ENCODE peak calls at places on chromosome 17, in seven cellular contexts. W is ovary, J is IMR-90, M is A549, S is prostate gland, D is sigmoid colon, I is H1. A is an unnamed sample. For H3K4me1, the result is how much of the 10 kb centered on the place peaks cover.

GRCh38 chr17:62781826-62782225 is 26.3 kb downstream of the MARCHF10 start:
- DNase-seq in W (no peak), J (peak), M (no peak), S (no peak), D (no peak), I (no peak), A (no peak)

GRCh38 chr17:5772720-5773119 is 188.4 kb upstream of the NLRP1 start:
- DNase-seq in W (no peak), J (peak), M (no peak), S (no peak), D (no peak), I (no peak), A (no peak)

GRCh38 chr17:337453-337852 is 15.2 kb downstream of the RPH3AL start:
- DNase-seq in W (peak), J (no peak), M (no peak), S (no peak), D (peak), I (no peak), A (no peak)

GRCh38 chr17:75238684-75239191 is 22.7 kb downstream of the GGA3 start:
- DNase-seq in W (peak), J (peak), M (peak), S (peak), D (no peak), I (no peak), A (no peak)

GRCh38 chr17:82105882-82106696 is 8.1 kb upstream of the FASN start:
- DNase-seq in W (peak), J (peak), M (peak), S (peak), D (peak), I (peak), A (no peak)

GRCh38 chr17:42531455-42532354 is 4.3 kb upstream of the NAGLU start:
- DNase-seq in W (peak), J (peak), M (no peak), S (no peak), D (peak), I (no peak), A (peak)

GRCh38 chr17:48261297-48261880 is 153.8 kb downstream of the SNX11 start:
- DNase-seq in W (no peak), J (peak), M (peak), S (no peak), D (no peak), I (peak), A (no peak)

GRCh38 chr17:65978881-65979280 is 213.1 kb downstream of the CEP112 start:
- DNase-seq in W (no peak), J (peak), M (no peak), S (no peak), D (no peak), I (no peak), A (no peak)

GRCh38 chr17:32596666-32597065 is 109.9 kb downstream of the CDK5R1 start:
- DNase-seq in W (no peak), J (peak), M (no peak), S (no peak), D (no peak), I (no peak), A (no peak)

GRCh38 chr17:76797441-76797840 is 59.5 kb downstream of the MFSD11 start:
- DNase-seq in W (no peak), J (no peak), M (no peak), S (no peak), D (no peak), I (no peak), A (no peak)

GRCh38 chr17:30323262-30323894 is 10.5 kb downstream of the TMIGD1 start:
- DNase-seq in W (no peak), J (no peak), M (no peak), S (no peak), D (no peak), I (no peak), A (no peak)

DNA sequence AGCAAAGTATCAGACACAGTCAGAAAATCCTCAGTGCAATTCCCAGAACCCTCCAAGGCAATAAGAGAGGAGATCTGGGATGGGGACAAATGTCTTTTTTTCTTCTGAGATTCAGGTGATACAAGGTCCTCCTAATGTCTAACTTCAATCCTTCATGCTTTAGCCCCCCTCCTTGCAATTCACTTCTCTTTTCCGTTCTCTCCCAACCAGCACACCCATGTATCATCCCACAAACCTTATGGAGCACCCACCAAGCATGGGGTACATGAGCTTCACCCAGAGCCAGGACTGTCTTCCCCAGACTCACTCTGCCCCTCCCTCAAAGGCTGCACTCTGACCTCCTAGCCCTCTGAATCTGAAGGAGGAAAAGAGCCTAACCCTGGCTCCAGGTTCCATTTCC is 10.1 kb downstream of the HDAC5 start:
- DNase-seq in W (no peak), J (no peak), M (no peak), S (no peak), D (no peak), I (no peak), A (no peak)
- H3K27ac ChIP-seq in W (peak), J (no peak), M (no peak), S (no peak), D (peak), I (no peak), A (peak)

GRCh38 chr17:29045734-29046133 is 2.8 kb downstream of the PIPOX start:
- DNase-seq in W (no peak), J (no peak), M (no peak), S (no peak), D (no peak), I (no peak), A (no peak)
- TF ChIP-seq POLR2A in W (no peak), J (no peak), M (no peak), S (no peak), D (no peak), I (no peak), A (no peak)

DNA sequence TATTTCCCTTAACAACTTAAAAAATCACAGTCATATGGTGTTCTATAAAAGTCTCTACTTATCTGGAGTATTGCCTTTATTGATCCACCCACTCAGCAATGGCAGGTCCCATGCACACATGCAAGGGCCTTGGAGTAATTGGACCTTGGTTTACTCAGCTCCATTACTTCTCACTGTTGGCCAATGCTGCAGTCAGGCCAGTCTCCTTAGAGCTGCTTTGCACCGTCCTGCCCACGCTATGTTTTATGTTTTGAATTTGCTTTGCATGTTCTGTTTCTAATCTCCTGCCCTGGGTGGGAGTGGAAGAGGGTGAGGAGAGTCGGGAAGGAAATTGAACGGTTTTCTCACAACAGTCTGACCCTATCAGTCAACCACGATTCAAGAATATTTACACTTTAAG is 23.6 kb downstream of the ARHGAP44 start:
- DNase-seq in W (peak), J (no peak), M (no peak), S (no peak), D (no peak), I (no peak), A (no peak)
- H3K4me1 ChIP-seq in W (under half), J (under half), M (under half), S (under half), D (under half), I (under half), A (under half)

GRCh38 chr17:80526116-80526910 is 18.3 kb upstream of the RPTOR start:
- DNase-seq in W (no peak), J (no peak), M (no peak), S (no peak), D (no peak), I (no peak), A (no peak)

GRCh38 chr17:80524150-80524712 is 20.4 kb upstream of the RPTOR start:
- DNase-seq in W (no peak), J (no peak), M (no peak), S (no peak), D (no peak), I (no peak), A (no peak)

GRCh38 chr17:80527016-80527645 is 17.5 kb upstream of the RPTOR start:
- DNase-seq in W (no peak), J (peak), M (peak), S (no peak), D (no peak), I (no peak), A (no peak)

GRCh38 chr17:80520810-80521209 is 23.8 kb upstream of the RPTOR start:
- DNase-seq in W (no peak), J (no peak), M (no peak), S (no peak), D (no peak), I (no peak), A (no peak)

DNA sequence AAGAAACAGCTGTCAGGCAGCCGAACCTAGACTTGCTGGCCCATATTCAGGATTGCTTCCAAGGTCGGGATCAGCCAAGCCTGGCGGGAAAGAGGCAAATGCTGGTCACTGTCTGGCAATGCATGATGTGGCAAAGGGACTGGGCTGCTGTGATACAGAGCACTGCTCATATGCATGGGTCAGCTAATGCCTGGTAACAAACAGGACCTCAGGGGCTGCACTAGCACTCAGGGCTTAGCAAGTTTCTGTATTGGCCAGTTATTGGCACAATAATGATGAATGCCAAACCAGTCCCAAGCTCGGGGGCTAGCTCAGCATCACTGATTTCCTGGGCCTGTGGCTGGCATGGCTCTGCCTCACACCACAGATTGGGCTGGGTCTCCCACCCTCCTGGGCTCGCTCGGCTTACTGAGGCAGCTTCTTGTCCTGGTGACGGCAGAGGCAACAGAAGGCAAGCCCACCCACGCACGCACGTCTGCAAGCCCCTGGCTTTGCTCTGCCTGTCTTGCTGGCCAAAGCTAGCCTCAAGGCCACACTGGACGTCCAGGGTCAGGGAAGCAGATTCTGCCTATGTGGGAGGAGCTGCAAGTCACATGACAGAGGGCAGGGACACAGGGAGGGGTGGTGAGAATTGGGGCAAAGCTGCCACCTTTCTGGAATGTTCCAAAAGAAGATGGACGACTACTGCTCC is 21.4 kb upstream of the RPTOR start:
- DNase-seq in W (no peak), J (no peak), M (no peak), S (no peak), D (no peak), I (no peak), A (no peak)
- H3K27ac ChIP-seq in W (no peak), J (no peak), M (no peak), S (no peak), D (peak), I (no peak), A (no peak)

GRCh38 chr17:17237026-17237799 is at the start of gene FLCN:
- DNase-seq in W (peak), J (peak), M (peak), S (peak), D (peak), I (no peak), A (peak)

GRCh38 chr17:17231621-17232302 is 5.2 kb downstream of the FLCN start:
- DNase-seq in W (no peak), J (no peak), M (no peak), S (no peak), D (peak), I (no peak), A (no peak)

GRCh38 chr17:17236295-17237025 is 508 bp downstream of the FLCN start:
- DNase-seq in W (no peak), J (peak), M (peak), S (no peak), D (no peak), I (no peak), A (peak)

GRCh38 chr17:17232303-17232621 is 4.7 kb downstream of the FLCN start:
- DNase-seq in W (no peak), J (no peak), M (no peak), S (no peak), D (no peak), I (no peak), A (no peak)

GRCh38 chr17:17235212-17236174 is 1.5 kb downstream of the FLCN start:
- DNase-seq in W (no peak), J (peak), M (no peak), S (no peak), D (no peak), I (no peak), A (peak)
- TF ChIP-seq POLR2A in W (no peak), J (no peak), M (no peak), S (no peak), D (no peak), I (no peak), A (no peak)

GRCh38 chr17:17922198-17922901 is 49.9 kb downstream of the TOM1L2 start:
- DNase-seq in W (no peak), J (no peak), M (no peak), S (no peak), D (no peak), I (no peak), A (no peak)
- H3K4me1 ChIP-seq in W (under half), J (under half), M (half or more), S (under half), D (half or more), I (under half), A (half or more)

DNA sequence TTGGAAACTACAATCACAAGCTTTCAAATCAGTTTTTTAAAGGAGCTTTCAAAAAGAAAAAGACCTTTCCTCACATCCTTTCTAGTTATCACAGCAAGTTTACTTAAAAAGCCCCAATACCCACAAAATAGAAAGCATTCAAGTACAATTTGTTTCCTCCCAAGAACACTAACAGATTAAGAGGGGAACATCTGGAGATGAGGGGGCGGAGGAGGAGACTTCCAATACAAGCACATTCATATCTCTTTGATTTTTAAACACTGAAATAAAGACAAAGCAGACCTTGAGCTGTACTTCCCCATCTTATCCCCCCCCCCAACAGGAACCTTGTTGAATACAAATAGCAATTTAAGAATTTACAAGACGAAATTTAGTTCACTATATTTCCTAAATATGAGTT is 2.0 kb downstream of the YWHAE start:
- DNase-seq in W (no peak), J (peak), M (no peak), S (no peak), D (no peak), I (no peak), A (peak)
- H3K27ac ChIP-seq in W (no peak), J (no peak), M (peak), S (peak), D (peak), I (no peak), A (peak)

GRCh38 chr17:27494192-27495091 is 38.2 kb downstream of the KSR1 start:
- DNase-seq in W (no peak), J (peak), M (peak), S (peak), D (peak), I (no peak), A (peak)
- TF ChIP-seq POLR2A in W (no peak), J (no peak), M (no peak), S (peak), D (no peak), I (no peak), A (no peak)

GRCh38 chr17:4716081-4716480 is 5.6 kb downstream of the ARRB2 start:
- DNase-seq in W (no peak), J (no peak), M (no peak), S (no peak), D (no peak), I (no peak), A (no peak)

GRCh38 chr17:4719684-4720221 is 9.3 kb downstream of the ARRB2 start:
- DNase-seq in W (no peak), J (no peak), M (peak), S (no peak), D (no peak), I (no peak), A (no peak)

GRCh38 chr17:4719146-4719545 is 8.7 kb downstream of the ARRB2 start:
- DNase-seq in W (no peak), J (no peak), M (no peak), S (no peak), D (no peak), I (no peak), A (no peak)

GRCh38 chr17:4717791-4718190 is 7.4 kb downstream of the ARRB2 start:
- DNase-seq in W (no peak), J (no peak), M (no peak), S (no peak), D (no peak), I (no peak), A (no peak)

GRCh38 chr17:4718276-4718675 is 7.8 kb downstream of the ARRB2 start:
- DNase-seq in W (no peak), J (no peak), M (no peak), S (no peak), D (no peak), I (no peak), A (no peak)
- H3K4me1 ChIP-seq in W (under half), J (under half), M (half or more), S (under half), D (under half), I (under half), A (under half)